ENCODE peak calls at places on chromosomes 11 and 22, in five cellular contexts. A is stimulated activated CD4-positive, alpha-beta T cell treated with anti-CD3 and anti-CD28 coated beads, Interleukin-12 subunit alpha, Interleukin-12 subunit beta, amount 100 ng/mL, for 24 hours; S is activated CD4-positive, alpha-beta T cell treated with anti-CD3 and anti-CD28 coated beads, Interleukin-2, amount 10 ng/mL, durations not matched to agents 7 days and 5 days; I is H9; T is stimulated activated CD8-positive, alpha-beta memory T cell treated with anti-CD3 and anti-CD28 coated beads, Interleukin-15, amount 100 ng/mL, for 4 hours. L is an unnamed sample.

GRCh38 chr11:44593194-44593593 is 27.7 kb downstream of the CD82 start:
- DNase-seq in I (no peak), A (no peak), S (no peak), T (no peak), L (no peak)

GRCh38 chr11:35825386-35825785 is 118.5 kb upstream of the LDLRAD3 start:
- DNase-seq in S (no peak), A (no peak), T (no peak), I (no peak), L (no peak)

GRCh38 chr22:18060646-18061620 is 16.9 kb upstream of the PEX26 start:
- DNase-seq in S (no peak), I (no peak), T (no peak), A (no peak), L (no peak)

GRCh38 chr11:134589155-134589554 is 177.1 kb upstream of the B3GAT1 start:
- DNase-seq in A (no peak), S (peak), I (no peak), T (no peak), L (no peak)

GRCh38 chr22:47406896-47407295 is 644.4 kb downstream of the TBC1D22A start:
- DNase-seq in I (no peak), S (no peak), T (no peak), A (no peak), L (no peak)

GRCh38 chr22:26393929-26394328 is 35.1 kb upstream of the ASPHD2 start:
- DNase-seq in A (no peak), I (no peak), S (no peak), T (no peak), L (no peak)

GRCh38 chr11:36141161-36141560 is 148.1 kb downstream of the COMMD9 start:
- DNase-seq in S (no peak), T (no peak), I (no peak), A (no peak), L (no peak)

GRCh38 chr11:63672934-63673539 is 1.9 kb upstream of the ATL3 start:
- DNase-seq in A (no peak), T (no peak), I (no peak), S (no peak), L (no peak)

GRCh38 chr22:23233746-23234408 is 53.6 kb downstream of the BCR start:
- DNase-seq in S (no peak), A (no peak), T (no peak), I (no peak), L (no peak)

GRCh38 chr11:132410383-132410782 is 1040.0 kb downstream of the NTM start:
- DNase-seq in S (no peak), T (no peak), I (no peak), A (no peak), L (no peak)

GRCh38 chr11:11391796-11392195 is 38.7 kb upstream of the CSNK2A3 start:
- DNase-seq in A (no peak), I (no peak), T (no peak), S (no peak), L (no peak)

GRCh38 chr11:3046190-3046589 is 11.0 kb downstream of the CARS1 start:
- DNase-seq in I (peak), A (no peak), T (no peak), S (no peak), L (no peak)

GRCh38 chr22:33829549-33830280 is 90.6 kb downstream of the LARGE1 start:
- DNase-seq in T (no peak), S (no peak), A (no peak), I (no peak), L (no peak)

GRCh38 chr11:78011301-78011700 is 11.8 kb downstream of the KCTD14 start:
- DNase-seq in I (no peak), A (no peak), S (no peak), T (no peak), L (no peak)

GRCh38 chr22:39349967-39350802 is at the start of gene SYNGR1:
- DNase-seq in A (no peak), T (no peak), I (no peak), S (no peak), L (no peak)

GRCh38 chr11:1916132-1916985 is 3.1 kb upstream of the TNNT3 start:
- DNase-seq in S (no peak), A (no peak), T (no peak), I (no peak), L (no peak)

GRCh38 chr22:30089655-30089974 is 9.4 kb downstream of the HORMAD2 start:
- DNase-seq in I (no peak), A (no peak), S (no peak), T (no peak), L (no peak)

GRCh38 chr11:126039485-126040271 is 23.0 kb downstream of the CDON start:
- DNase-seq in I (no peak), T (no peak), A (no peak), S (no peak), L (no peak)

GRCh38 chr11:71064183-71064582 is 188.2 kb downstream of the SHANK2 start:
- DNase-seq in T (no peak), A (no peak), I (no peak), S (no peak), L (no peak)

GRCh38 chr11:31808268-31808667 is 2.9 kb downstream of the PAX6 start:
- DNase-seq in S (no peak), I (no peak), T (no peak), A (no peak), L (no peak)

GRCh38 chr11:123765601-123766000 is 11.3 kb upstream of the OR6X1 start:
- DNase-seq in A (no peak), S (no peak), I (no peak), T (no peak), L (no peak)

GRCh38 chr11:61744609-61745156 is 7.8 kb upstream of the MYRF start:
- DNase-seq in S (no peak), I (no peak), T (no peak), A (no peak), L (no peak)

GRCh38 chr11:69963533-69964246 is 114.4 kb upstream of the ANO1 start:
- DNase-seq in A (no peak), I (no peak), T (no peak), S (no peak), L (no peak)

GRCh38 chr22:37186997-37187522 is 987 bp downstream of the C1QTNF6 start:
- DNase-seq in I (no peak), T (no peak), S (no peak), A (no peak), L (no peak)

GRCh38 chr11:34603129-34604001 is 17.5 kb upstream of the EHF start:
- DNase-seq in I (no peak), A (no peak), T (no peak), S (no peak), L (no peak)

L was measured in cortex of kidney.